ENCODE peak calls at places on chromosomes 2 and 18, in seven cellular contexts. One of them, this sample, is unnamed.

GRCh38 chr18:50143891-50144290 is 51.1 kb downstream of the MYO5B start:
- DNase-seq in CD4-positive, alpha-beta T cell: no peak
- DNase-seq in esophagus squamous epithelium: no peak
- DNase-seq in right cardiac atrium: no peak
- DNase-seq in tibial artery: no peak
- DNase-seq in right atrium auricular region: no peak
- DNase-seq in hepatocyte: peak
- DNase-seq in this sample: no peak

GRCh38 chr2:121805767-121806145 is 50.3 kb downstream of the TSN start:
- DNase-seq in esophagus squamous epithelium: no peak
- DNase-seq in tibial artery: no peak
- DNase-seq in hepatocyte: no peak
- DNase-seq in right atrium auricular region: peak
- DNase-seq in CD4-positive, alpha-beta T cell: no peak
- DNase-seq in right cardiac atrium: no peak
- DNase-seq in this sample: no peak

GRCh38 chr2:160871096-160871495 is 289.1 kb upstream of the TANK start:
- DNase-seq in CD4-positive, alpha-beta T cell: no peak
- DNase-seq in esophagus squamous epithelium: no peak
- DNase-seq in right cardiac atrium: peak
- DNase-seq in tibial artery: no peak
- DNase-seq in right atrium auricular region: no peak
- DNase-seq in hepatocyte: no peak
- DNase-seq in this sample: no peak

GRCh38 chr2:200795044-200795443 is 16.7 kb upstream of the BZW1 start:
- DNase-seq in right atrium auricular region: no peak
- DNase-seq in tibial artery: peak
- DNase-seq in right cardiac atrium: peak
- DNase-seq in esophagus squamous epithelium: no peak
- DNase-seq in CD4-positive, alpha-beta T cell: no peak
- DNase-seq in hepatocyte: peak
- DNase-seq in this sample: no peak

GRCh38 chr2:98505311-98505808 is 60.7 kb downstream of the INPP4A start:
- DNase-seq in CD4-positive, alpha-beta T cell: peak
- DNase-seq in right cardiac atrium: peak
- DNase-seq in hepatocyte: no peak
- DNase-seq in right atrium auricular region: peak
- DNase-seq in esophagus squamous epithelium: no peak
- DNase-seq in tibial artery: peak
- DNase-seq in this sample: no peak

GRCh38 chr2:219772103-219772502 is 144.7 kb downstream of the SLC4A3 start:
- DNase-seq in right atrium auricular region: no peak
- DNase-seq in hepatocyte: no peak
- DNase-seq in right cardiac atrium: no peak
- DNase-seq in CD4-positive, alpha-beta T cell: no peak
- DNase-seq in tibial artery: no peak
- DNase-seq in esophagus squamous epithelium: no peak
- DNase-seq in this sample: no peak

GRCh38 chr2:111194835-111195621 is 74.3 kb downstream of the BCL2L11 start:
- DNase-seq in tibial artery: no peak
- DNase-seq in hepatocyte: peak
- DNase-seq in CD4-positive, alpha-beta T cell: no peak
- DNase-seq in esophagus squamous epithelium: no peak
- DNase-seq in right cardiac atrium: no peak
- DNase-seq in right atrium auricular region: no peak
- DNase-seq in this sample: no peak

GRCh38 chr2:172446524-172447063 is 19.2 kb downstream of the ITGA6 start:
- DNase-seq in esophagus squamous epithelium: no peak
- DNase-seq in right atrium auricular region: no peak
- DNase-seq in right cardiac atrium: no peak
- DNase-seq in CD4-positive, alpha-beta T cell: no peak
- DNase-seq in hepatocyte: no peak
- DNase-seq in tibial artery: no peak
- DNase-seq in this sample: peak

GRCh38 chr2:198534756-198535155 is 730.4 kb downstream of the PLCL1 start:
- DNase-seq in esophagus squamous epithelium: no peak
- DNase-seq in right cardiac atrium: no peak
- DNase-seq in CD4-positive, alpha-beta T cell: no peak
- DNase-seq in tibial artery: no peak
- DNase-seq in right atrium auricular region: no peak
- DNase-seq in hepatocyte: no peak
- DNase-seq in this sample: no peak

GRCh38 chr2:3597567-3597966 is 2.7 kb downstream of the COLEC11 start:
- DNase-seq in esophagus squamous epithelium: no peak
- DNase-seq in tibial artery: no peak
- DNase-seq in CD4-positive, alpha-beta T cell: no peak
- DNase-seq in right atrium auricular region: peak
- DNase-seq in right cardiac atrium: no peak
- DNase-seq in hepatocyte: no peak
- DNase-seq in this sample: no peak

GRCh38 chr2:9473308-9473984 is 905 bp upstream of the IAH1 start:
- DNase-seq in esophagus squamous epithelium: no peak
- DNase-seq in right atrium auricular region: no peak
- DNase-seq in hepatocyte: peak
- DNase-seq in tibial artery: no peak
- DNase-seq in right cardiac atrium: no peak
- DNase-seq in CD4-positive, alpha-beta T cell: no peak
- DNase-seq in this sample: peak

GRCh38 chr2:233085839-233086150 is 25.7 kb downstream of the INPP5D start:
- DNase-seq in right cardiac atrium: no peak
- DNase-seq in CD4-positive, alpha-beta T cell: no peak
- DNase-seq in right atrium auricular region: no peak
- DNase-seq in hepatocyte: no peak
- DNase-seq in esophagus squamous epithelium: no peak
- DNase-seq in tibial artery: no peak
- DNase-seq in this sample: no peak

GRCh38 chr2:64543006-64543697 is 19.0 kb downstream of the AFTPH start:
- DNase-seq in right cardiac atrium: no peak
- DNase-seq in CD4-positive, alpha-beta T cell: no peak
- DNase-seq in esophagus squamous epithelium: no peak
- DNase-seq in hepatocyte: no peak
- DNase-seq in tibial artery: no peak
- DNase-seq in right atrium auricular region: no peak
- DNase-seq in this sample: no peak

GRCh38 chr2:219032051-219032745 is 9.1 kb downstream of the CFAP65 start:
- DNase-seq in right cardiac atrium: no peak
- DNase-seq in CD4-positive, alpha-beta T cell: no peak
- DNase-seq in tibial artery: no peak
- DNase-seq in right atrium auricular region: no peak
- DNase-seq in hepatocyte: no peak
- DNase-seq in esophagus squamous epithelium: no peak
- DNase-seq in this sample: no peak

GRCh38 chr18:55998071-55998522 is 410.1 kb upstream of the TCF4 start:
- DNase-seq in CD4-positive, alpha-beta T cell: no peak
- DNase-seq in esophagus squamous epithelium: no peak
- DNase-seq in hepatocyte: peak
- DNase-seq in right atrium auricular region: no peak
- DNase-seq in right cardiac atrium: peak
- DNase-seq in tibial artery: no peak
- DNase-seq in this sample: peak

GRCh38 chr2:239824051-239824694 is 201.0 kb downstream of the NDUFA10 start:
- DNase-seq in CD4-positive, alpha-beta T cell: no peak
- DNase-seq in tibial artery: peak
- DNase-seq in right cardiac atrium: no peak
- DNase-seq in right atrium auricular region: peak
- DNase-seq in hepatocyte: peak
- DNase-seq in esophagus squamous epithelium: no peak
- DNase-seq in this sample: no peak

GRCh38 chr2:15359716-15360531 is 201.2 kb downstream of the NBAS start:
- DNase-seq in tibial artery: no peak
- DNase-seq in right atrium auricular region: no peak
- DNase-seq in esophagus squamous epithelium: no peak
- DNase-seq in right cardiac atrium: no peak
- DNase-seq in CD4-positive, alpha-beta T cell: no peak
- DNase-seq in hepatocyte: no peak
- DNase-seq in this sample: peak

GRCh38 chr2:179068991-179069643 is 19.2 kb upstream of the CCDC141 start:
- DNase-seq in tibial artery: no peak
- DNase-seq in esophagus squamous epithelium: no peak
- DNase-seq in right atrium auricular region: no peak
- DNase-seq in right cardiac atrium: no peak
- DNase-seq in CD4-positive, alpha-beta T cell: no peak
- DNase-seq in hepatocyte: no peak
- DNase-seq in this sample: no peak

GRCh38 chr2:203891474-203891873 is 23.9 kb downstream of the CTLA4 start:
- DNase-seq in right atrium auricular region: no peak
- DNase-seq in right cardiac atrium: no peak
- DNase-seq in hepatocyte: no peak
- DNase-seq in tibial artery: peak
- DNase-seq in CD4-positive, alpha-beta T cell: no peak
- DNase-seq in esophagus squamous epithelium: no peak
- DNase-seq in this sample: no peak

GRCh38 chr18:51427012-51427411 is 229.5 kb upstream of the MEX3C start:
- DNase-seq in CD4-positive, alpha-beta T cell: no peak
- DNase-seq in tibial artery: no peak
- DNase-seq in right atrium auricular region: no peak
- DNase-seq in right cardiac atrium: no peak
- DNase-seq in esophagus squamous epithelium: no peak
- DNase-seq in hepatocyte: peak
- DNase-seq in this sample: no peak

GRCh38 chr2:67917332-67918054 is 145.3 kb downstream of the C1D start:
- DNase-seq in hepatocyte: no peak
- DNase-seq in tibial artery: no peak
- DNase-seq in right cardiac atrium: no peak
- DNase-seq in right atrium auricular region: no peak
- DNase-seq in CD4-positive, alpha-beta T cell: no peak
- DNase-seq in esophagus squamous epithelium: no peak
- DNase-seq in this sample: no peak

GRCh38 chr18:11948852-11949523 is 32.3 kb upstream of the IMPA2 start:
- DNase-seq in CD4-positive, alpha-beta T cell: no peak
- DNase-seq in tibial artery: no peak
- DNase-seq in esophagus squamous epithelium: no peak
- DNase-seq in hepatocyte: no peak
- DNase-seq in right atrium auricular region: no peak
- DNase-seq in right cardiac atrium: no peak
- DNase-seq in this sample: no peak

GRCh38 chr2:54416938-54417337 is 39.2 kb upstream of the SPTBN1 start:
- DNase-seq in esophagus squamous epithelium: no peak
- DNase-seq in tibial artery: no peak
- DNase-seq in hepatocyte: no peak
- DNase-seq in right atrium auricular region: no peak
- DNase-seq in right cardiac atrium: no peak
- DNase-seq in CD4-positive, alpha-beta T cell: no peak
- DNase-seq in this sample: no peak
- H3K27ac ChIP-seq in esophagus squamous epithelium: peak
- H3K27ac ChIP-seq in tibial artery: no peak
- H3K27ac ChIP-seq in hepatocyte: peak
- H3K27ac ChIP-seq in right atrium auricular region: peak
- H3K27ac ChIP-seq in right cardiac atrium: peak
- H3K27ac ChIP-seq in CD4-positive, alpha-beta T cell: no peak
- H3K27ac ChIP-seq in this sample: no peak

GRCh38 chr2:69011611-69012157 is 1.3 kb upstream of the ANTXR1 start:
- DNase-seq in CD4-positive, alpha-beta T cell: no peak
- DNase-seq in tibial artery: no peak
- DNase-seq in right atrium auricular region: no peak
- DNase-seq in right cardiac atrium: no peak
- DNase-seq in hepatocyte: no peak
- DNase-seq in esophagus squamous epithelium: no peak
- DNase-seq in this sample: no peak

GRCh38 chr2:69010437-69011194 is 2.4 kb upstream of the ANTXR1 start:
- DNase-seq in hepatocyte: no peak
- DNase-seq in tibial artery: no peak
- DNase-seq in CD4-positive, alpha-beta T cell: no peak
- DNase-seq in right atrium auricular region: no peak
- DNase-seq in right cardiac atrium: no peak
- DNase-seq in esophagus squamous epithelium: no peak
- DNase-seq in this sample: no peak

GRCh38 chr2:69003731-69004130 is 9.2 kb upstream of the ANTXR1 start:
- DNase-seq in esophagus squamous epithelium: no peak
- DNase-seq in right atrium auricular region: no peak
- DNase-seq in CD4-positive, alpha-beta T cell: no peak
- DNase-seq in right cardiac atrium: no peak
- DNase-seq in tibial artery: no peak
- DNase-seq in hepatocyte: no peak
- DNase-seq in this sample: no peak

GRCh38 chr2:69007169-69007568 is 5.8 kb upstream of the ANTXR1 start:
- DNase-seq in hepatocyte: no peak
- DNase-seq in right atrium auricular region: no peak
- DNase-seq in right cardiac atrium: no peak
- DNase-seq in esophagus squamous epithelium: no peak
- DNase-seq in CD4-positive, alpha-beta T cell: no peak
- DNase-seq in tibial artery: no peak
- DNase-seq in this sample: no peak

GRCh38 chr2:69007603-69008002 is 5.4 kb upstream of the ANTXR1 start:
- DNase-seq in hepatocyte: no peak
- DNase-seq in CD4-positive, alpha-beta T cell: no peak
- DNase-seq in esophagus squamous epithelium: no peak
- DNase-seq in right atrium auricular region: no peak
- DNase-seq in tibial artery: no peak
- DNase-seq in right cardiac atrium: no peak
- DNase-seq in this sample: no peak
- H3K27ac ChIP-seq in hepatocyte: no peak
- H3K27ac ChIP-seq in CD4-positive, alpha-beta T cell: no peak
- H3K27ac ChIP-seq in esophagus squamous epithelium: no peak
- H3K27ac ChIP-seq in right atrium auricular region: no peak
- H3K27ac ChIP-seq in tibial artery: no peak
- H3K27ac ChIP-seq in right cardiac atrium: no peak
- H3K27ac ChIP-seq in this sample: no peak

DNA sequence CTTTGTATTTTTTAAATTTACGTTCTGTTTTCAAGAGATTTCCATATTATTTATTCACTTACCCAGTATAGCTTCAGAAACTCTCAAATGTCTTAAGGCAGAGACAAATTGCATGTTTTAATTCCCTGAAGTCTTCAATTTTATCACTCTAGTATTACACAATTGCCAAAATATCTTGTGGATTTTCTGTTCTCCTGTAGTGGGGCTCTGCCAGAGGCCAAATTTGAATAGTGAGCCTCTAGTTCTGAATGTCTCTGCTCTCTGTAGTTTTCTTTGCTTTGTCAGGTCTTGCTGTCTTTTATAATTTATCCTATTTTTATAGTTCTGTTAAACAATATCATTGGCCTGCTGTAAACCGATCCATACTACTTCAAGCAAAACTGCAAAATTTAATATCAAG is 64.1 kb downstream of the PPP1R1C start:
- DNase-seq in hepatocyte: no peak
- DNase-seq in tibial artery: peak
- DNase-seq in right atrium auricular region: no peak
- DNase-seq in CD4-positive, alpha-beta T cell: no peak
- DNase-seq in esophagus squamous epithelium: no peak
- DNase-seq in right cardiac atrium: no peak
- DNase-seq in this sample: no peak
- H3K27ac ChIP-seq in hepatocyte: peak
- H3K27ac ChIP-seq in tibial artery: peak
- H3K27ac ChIP-seq in right atrium auricular region: peak
- H3K27ac ChIP-seq in CD4-positive, alpha-beta T cell: no peak
- H3K27ac ChIP-seq in esophagus squamous epithelium: no peak
- H3K27ac ChIP-seq in right cardiac atrium: no peak
- H3K27ac ChIP-seq in this sample: no peak

DNA sequence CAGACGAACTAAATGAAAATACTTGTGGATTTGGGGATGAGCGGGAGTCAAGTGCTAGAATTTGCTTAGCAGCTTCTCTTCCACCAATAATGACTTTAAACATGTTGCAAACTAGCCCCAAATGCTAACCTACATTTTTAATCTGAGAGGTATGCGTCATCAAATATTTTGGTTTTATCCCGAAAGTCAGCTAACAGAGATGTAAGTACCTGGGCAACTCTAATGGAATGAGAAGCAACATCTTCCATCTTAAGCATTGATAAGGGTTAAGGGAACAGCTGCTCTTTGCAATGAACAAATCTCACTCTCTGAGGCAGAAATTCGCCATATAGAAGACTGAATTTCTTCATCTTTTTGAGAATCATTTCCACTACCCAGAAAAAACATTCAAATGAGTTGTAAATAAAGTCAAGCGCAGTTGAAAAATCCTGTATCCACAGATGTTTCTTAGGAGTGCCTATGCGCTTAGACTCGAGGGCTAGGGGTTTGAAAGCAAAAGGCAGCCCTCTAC is 926 bp upstream of the YPEL5 start:
- DNase-seq in right cardiac atrium: no peak
- DNase-seq in tibial artery: no peak
- DNase-seq in right atrium auricular region: no peak
- DNase-seq in esophagus squamous epithelium: no peak
- DNase-seq in CD4-positive, alpha-beta T cell: no peak
- DNase-seq in hepatocyte: no peak
- DNase-seq in this sample: peak
- H3K27ac ChIP-seq in right cardiac atrium: peak
- H3K27ac ChIP-seq in tibial artery: peak
- H3K27ac ChIP-seq in right atrium auricular region: peak
- H3K27ac ChIP-seq in esophagus squamous epithelium: peak
- H3K27ac ChIP-seq in CD4-positive, alpha-beta T cell: peak
- H3K27ac ChIP-seq in hepatocyte: peak
- H3K27ac ChIP-seq in this sample: peak

This sample was measured in cardiac muscle cell.